ENCODE peak calls at places on chromosomes 1 and 21, in seven cellular contexts. V, Q, W, T, H, C and P are unnamed samples.

GRCh38 chr1:214569357-214570004 is 18.1 kb upstream of the PTPN14 start:
- DNase-seq in T (no peak), H (no peak), Q (no peak), W (no peak), C (no peak), V (no peak), P (no peak)

GRCh38 chr1:15908597-15908996 is 61.1 kb downstream of the SPEN start:
- DNase-seq in W (no peak), H (no peak), C (no peak), T (no peak), Q (no peak), V (no peak), P (no peak)

GRCh38 chr1:201349091-201349490 is 28.4 kb downstream of the TNNT2 start:
- DNase-seq in W (no peak), H (no peak), Q (no peak), T (no peak), V (no peak), C (no peak), P (no peak)

GRCh38 chr1:201288765-201289164 is 5.5 kb downstream of the PKP1 start:
- DNase-seq in V (no peak), T (no peak), C (no peak), Q (no peak), W (no peak), H (no peak), P (no peak)

GRCh38 chr1:33741749-33742148 is 122.1 kb upstream of the HMGB4 start:
- DNase-seq in T (no peak), V (no peak), W (no peak), C (no peak), H (no peak), Q (no peak), P (no peak)

GRCh38 chr1:60865146-60865545 is 217.2 kb upstream of the NFIA start:
- DNase-seq in H (no peak), W (no peak), T (no peak), C (no peak), Q (no peak), V (no peak), P (no peak)

GRCh38 chr1:109769335-109770078 is 5.8 kb upstream of the EPS8L3 start:
- DNase-seq in V (peak), C (no peak), Q (no peak), H (no peak), T (peak), W (no peak), P (no peak)

GRCh38 chr1:28078680-28079626 is 9.5 kb downstream of the EYA3 start:
- DNase-seq in C (no peak), T (no peak), V (no peak), H (no peak), Q (no peak), W (no peak), P (no peak)

GRCh38 chr21:42303443-42303842 is 11.8 kb downstream of the TFF3 start:
- DNase-seq in V (no peak), W (no peak), T (no peak), H (no peak), C (no peak), Q (no peak), P (no peak)

GRCh38 chr1:206579747-206580437 is 32.4 kb downstream of the EIF2D start:
- DNase-seq in W (no peak), C (peak), Q (peak), T (peak), V (peak), H (peak), P (peak)

GRCh38 chr1:201479331-201479730 is 10.3 kb upstream of the PHLDA3 start:
- DNase-seq in C (no peak), H (no peak), V (no peak), T (no peak), Q (no peak), W (no peak), P (no peak)